ENCODE peak calls at places on chromosomes 13 and 19, in ten cellular contexts. G is stimulated activated CD4-positive, alpha-beta T cell treated with anti-CD3 and anti-CD28 coated beads, Interleukin-2, amount 100 ng/mL, for 24 hours; P is colonic mucosa; R is coronary artery; T is neural progenitor cell; M is heart left ventricle; W is stimulated activated CD8-positive, alpha-beta memory T cell treated with anti-CD3 and anti-CD28 coated beads, Interleukin-7, amount 100 ng/mL, for 48 hours; B is GM04503; Y is T1000; F is thoracic aorta. J is an unnamed sample.

GRCh38 chr13:39603424-39603947 is 493 bp upstream of the LHFPL6 start:
- DNase-seq in G (no peak), P (no peak), R (no peak), T (peak), M (peak), W (no peak), B (peak), Y (no peak), F (no peak), J (no peak)

GRCh38 chr19:6743071-6743470 is 3.6 kb downstream of the TRIP10 start:
- DNase-seq in G (no peak), P (no peak), R (no peak), T (peak), M (no peak), W (no peak), B (no peak), Y (no peak), F (no peak), J (no peak)

GRCh38 chr19:1467512-1468273 is 11.3 kb downstream of the C19orf25 start:
- DNase-seq in G (no peak), P (no peak), R (no peak), T (peak), M (no peak), W (no peak), B (no peak), Y (no peak), F (no peak), J (no peak)

GRCh38 chr19:45815501-45816216 is 551 bp upstream of the RSPH6A start:
- DNase-seq in G (no peak), P (no peak), R (no peak), T (peak), M (peak), W (no peak), B (no peak), Y (no peak), F (no peak), J (no peak)

GRCh38 chr13:114244637-114245036 is 9.9 kb downstream of the CDC16 start:
- DNase-seq in G (no peak), P (no peak), R (no peak), T (no peak), M (no peak), W (no peak), B (no peak), Y (no peak), F (no peak), J (no peak)

GRCh38 chr19:44808463-44809371 is at the start of gene BCAM:
- DNase-seq in G (peak), P (peak), R (peak), T (peak), M (peak), W (no peak), B (no peak), Y (peak), F (no peak), J (peak)

GRCh38 chr19:20359933-20360720 is 193.1 kb downstream of the ZNF486 start:
- DNase-seq in G (peak), P (no peak), R (no peak), T (peak), M (no peak), W (no peak), B (no peak), Y (no peak), F (no peak), J (no peak)

GRCh38 chr13:51920267-51920666 is 58.5 kb downstream of the CCDC70 start:
- DNase-seq in G (no peak), P (no peak), R (peak), T (no peak), M (no peak), W (no peak), B (no peak), Y (no peak), F (no peak), J (no peak)

GRCh38 chr13:39023316-39023715 is 14.6 kb downstream of the PROSER1 start:
- DNase-seq in G (no peak), P (no peak), R (no peak), T (no peak), M (no peak), W (no peak), B (no peak), Y (no peak), F (no peak), J (no peak)

GRCh38 chr19:38277969-38278680 is 13.8 kb downstream of the SPINT2 start:
- DNase-seq in G (no peak), P (no peak), R (peak), T (no peak), M (peak), W (no peak), B (peak), Y (no peak), F (peak), J (no peak)

GRCh38 chr19:13329766-13330165 is 176.5 kb downstream of the CACNA1A start:
- DNase-seq in G (no peak), P (no peak), R (no peak), T (no peak), M (no peak), W (no peak), B (no peak), Y (no peak), F (no peak), J (no peak)

GRCh38 chr13:75423946-75424345 is 58.0 kb downstream of the TBC1D4 start:
- DNase-seq in G (no peak), P (no peak), R (no peak), T (no peak), M (no peak), W (no peak), B (no peak), Y (no peak), F (no peak), J (no peak)

GRCh38 chr19:41310031-41310831 is at the start of gene CCDC97:
- DNase-seq in G (peak), P (peak), R (peak), T (peak), M (peak), W (peak), B (no peak), Y (peak), F (no peak), J (peak)

GRCh38 chr13:50456111-50456510 is 387.4 kb downstream of the DLEU7 start:
- DNase-seq in G (no peak), P (no peak), R (no peak), T (no peak), M (no peak), W (no peak), B (no peak), Y (no peak), F (no peak), J (no peak)

GRCh38 chr19:36256853-36257511 is 42.1 kb downstream of the ZNF146 start:
- DNase-seq in G (no peak), P (no peak), R (no peak), T (no peak), M (no peak), W (no peak), B (no peak), Y (no peak), F (no peak), J (no peak)

GRCh38 chr19:33139165-33139564 is 7.3 kb downstream of the WDR88 start:
- DNase-seq in G (no peak), P (no peak), R (no peak), T (no peak), M (no peak), W (no peak), B (no peak), Y (no peak), F (no peak), J (no peak)

GRCh38 chr19:10120538-10121198 is 969 bp upstream of the EIF3G start:
- DNase-seq in G (no peak), P (no peak), R (no peak), T (no peak), M (no peak), W (no peak), B (peak), Y (peak), F (no peak), J (no peak)